ENCODE peak calls at places on chromosomes 1 and 21, in six cellular contexts. H is HFFc6; J is cardiac fibroblast; S is transverse colon; O is CD4-positive, alpha-beta T cell; A is A549. P is an unnamed sample.

GRCh38 chr1:9715536-9716226 is 64.2 kb downstream of the PIK3CD start:
- DNase-seq in S (no peak), J (no peak), A (no peak), O (peak; percentile 55), H (no peak), P (no peak)

GRCh38 chr1:23123528-23123927 is 45.1 kb downstream of the LUZP1 start:
- DNase-seq in A (no peak), S (no peak), O (no peak), J (no peak), H (no peak), P (no peak)

GRCh38 chr1:72178266-72178665 is 104.1 kb downstream of the NEGR1 start:
- DNase-seq in A (no peak), H (peak; percentile 68), O (no peak), J (no peak), S (no peak), P (no peak)

GRCh38 chr21:38831526-38832467 is 26.1 kb downstream of the ETS2 start:
- DNase-seq in A (peak; percentile 76), O (no peak), H (peak; percentile 82), J (peak; percentile 99), S (peak; percentile 78), P (no peak)

GRCh38 chr21:23247334-23247733 is 2249.1 kb downstream of the NCAM2 start:
- DNase-seq in O (no peak), H (no peak), J (peak; percentile 25), S (no peak), A (no peak), P (no peak)

GRCh38 chr1:90591970-90592356 is 125.1 kb downstream of the BARHL2 start:
- DNase-seq in A (no peak), S (no peak), J (no peak), O (no peak), H (no peak), P (no peak)

GRCh38 chr1:241317676-241318075 is 39.3 kb downstream of the RGS7 start:
- DNase-seq in S (no peak), J (no peak), A (no peak), H (no peak), O (no peak), P (no peak)

GRCh38 chr1:58769809-58770345 is 14.0 kb downstream of the JUN start:
- DNase-seq in O (no peak), A (no peak), H (no peak), S (no peak), J (no peak), P (no peak)

GRCh38 chr1:40837601-40838000 is 24.6 kb downstream of the CITED4 start:
- DNase-seq in S (no peak), J (no peak), H (no peak), O (no peak), A (no peak), P (no peak)

GRCh38 chr1:86913399-86913895 is 479 bp downstream of the SELENOF start:
- DNase-seq in J (peak; percentile 52), A (peak; percentile 2), S (peak; percentile 31), O (peak; percentile 7), H (peak; percentile 25), P (no peak)

GRCh38 chr1:223813645-223814044 is 32.1 kb downstream of the TP53BP2 start:
- DNase-seq in H (no peak), A (no peak), J (no peak), S (no peak), O (no peak), P (no peak)

GRCh38 chr1:227766015-227766634 is 30.9 kb downstream of the SNAP47 start:
- DNase-seq in A (no peak), J (no peak), S (peak; percentile 68), O (peak; percentile 55), H (peak; percentile 31), P (no peak)

GRCh38 chr1:18631496-18632217 is 1.0 kb downstream of the PAX7 start:
- DNase-seq in J (no peak), S (no peak), O (no peak), H (no peak), A (no peak), P (no peak)

GRCh38 chr21:45460611-45461368 is 55.8 kb downstream of the COL18A1 start:
- DNase-seq in O (no peak), S (no peak), A (peak; percentile 41), J (peak; percentile 92), H (peak; percentile 90), P (no peak)

GRCh38 chr1:172658871-172659453 is at the start of gene FASLG:
- DNase-seq in A (no peak), H (no peak), J (no peak), S (no peak), O (no peak), P (no peak)

GRCh38 chr1:214498030-214498429 is 53.4 kb downstream of the PTPN14 start:
- DNase-seq in S (no peak), J (no peak), H (no peak), O (no peak), A (no peak), P (no peak)

GRCh38 chr1:151992345-151993083 is 1.1 kb downstream of the S100A10 start:
- DNase-seq in A (peak; percentile 98), S (peak; percentile 89), J (peak; percentile 91), O (no peak), H (peak; percentile 94), P (no peak)

GRCh38 chr1:3547055-3548005 is 64.0 kb downstream of the MEGF6 start:
- DNase-seq in J (no peak), O (no peak), H (no peak), S (no peak), A (no peak), P (no peak)

GRCh38 chr1:154557939-154558609 is 388 bp downstream of the UBE2Q1 start:
- DNase-seq in A (no peak), H (no peak), S (peak; percentile 55), J (peak; percentile 29), O (peak; percentile 9), P (peak; percentile 53)

GRCh38 chr1:110234691-110235090 is 24.6 kb downstream of the KCNC4 start:
- DNase-seq in S (no peak), J (no peak), H (peak; percentile 33), A (no peak), O (no peak), P (no peak)

GRCh38 chr1:180927841-180928240 is 15.1 kb downstream of the KIAA1614 start:
- DNase-seq in A (no peak), S (no peak), J (peak; percentile 5), O (no peak), H (no peak), P (no peak)

GRCh38 chr1:187894349-187894748 is 1065.6 kb downstream of the PLA2G4A start:
- DNase-seq in O (no peak), S (no peak), A (no peak), H (no peak), J (no peak), P (no peak)

GRCh38 chr1:187893471-187893870 is 1064.7 kb downstream of the PLA2G4A start:
- DNase-seq in H (no peak), A (no peak), O (no peak), J (no peak), S (no peak), P (no peak)

GRCh38 chr1:187891993-187892392 is 1063.2 kb downstream of the PLA2G4A start:
- DNase-seq in O (no peak), S (no peak), J (no peak), H (no peak), A (no peak), P (no peak)

DNA sequence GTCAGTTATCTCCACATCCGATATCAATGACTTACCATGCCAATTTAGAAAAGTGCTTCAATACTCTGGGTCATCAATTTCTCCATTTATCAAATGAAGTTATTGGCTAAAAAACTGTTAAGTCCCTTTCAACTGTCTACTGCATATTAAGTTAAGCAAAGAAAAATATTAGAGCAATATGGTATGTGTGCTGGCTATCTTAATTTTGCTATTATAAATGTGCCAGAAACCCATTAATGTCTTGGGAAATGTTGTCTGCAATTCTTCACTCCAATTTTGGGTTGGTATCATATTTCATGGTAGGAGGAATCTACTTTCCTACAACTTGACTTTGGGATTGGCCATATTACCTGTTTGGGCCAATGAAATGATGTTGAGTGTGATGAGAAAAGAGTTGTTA is 1063.9 kb downstream of the PLA2G4A start:
- DNase-seq in J (no peak), H (no peak), S (no peak), O (no peak), A (no peak), P (no peak)
- TF ChIP-seq CTCF in J (no peak), H (no peak), S (no peak), O (no peak), A (no peak), P (no peak)

DNA sequence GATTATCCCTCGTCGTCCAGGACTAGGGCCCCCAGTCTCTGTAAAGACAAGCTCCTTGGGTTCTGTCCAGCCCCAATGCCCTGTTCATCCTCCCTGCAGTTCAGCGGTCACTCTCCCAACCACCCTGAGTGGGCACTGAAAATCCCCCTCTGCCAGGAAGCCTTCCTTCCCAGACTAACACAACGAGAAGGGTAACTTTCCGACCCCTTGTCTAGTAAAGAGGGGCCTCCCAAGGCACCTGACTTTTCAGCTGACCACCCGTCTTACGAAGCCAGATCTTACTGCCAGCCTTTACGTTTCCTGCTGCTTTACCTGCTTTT is 13.4 kb downstream of the TMEM9 start:
- DNase-seq in A (no peak), J (no peak), S (no peak), O (no peak), H (no peak), P (no peak)
- TF ChIP-seq CTCF in A (no peak), J (no peak), S (no peak), O (no peak), H (no peak), P (no peak)

GRCh38 chr1:245802941-245803665 is 648.3 kb downstream of the KIF26B start:
- DNase-seq in H (no peak), J (no peak), O (no peak), S (no peak), A (no peak), P (no peak)
- TF ChIP-seq CTCF in H (no peak), J (no peak), O (no peak), S (no peak), A (no peak), P (no peak)

GRCh38 chr1:233224291-233224690 is 71.2 kb downstream of the PCNX2 start:
- DNase-seq in H (no peak), A (no peak), J (no peak), S (no peak), O (no peak), P (no peak)
- TF ChIP-seq CTCF in H (no peak), A (no peak), J (no peak), S (no peak), O (no peak), P (no peak)

GRCh38 chr1:233732206-233732605 is 118.3 kb downstream of the KCNK1 start:
- DNase-seq in A (no peak), H (no peak), J (no peak), S (no peak), O (no peak), P (no peak)

GRCh38 chr1:233735331-233735730 is 121.4 kb downstream of the KCNK1 start:
- DNase-seq in S (no peak), H (no peak), J (no peak), O (no peak), A (no peak), P (no peak)

GRCh38 chr1:233734456-233734855 is 120.5 kb downstream of the KCNK1 start:
- DNase-seq in S (no peak), A (no peak), O (no peak), J (no peak), H (no peak), P (no peak)

GRCh38 chr1:233730380-233730779 is 116.5 kb downstream of the KCNK1 start:
- DNase-seq in A (no peak), J (no peak), H (no peak), S (no peak), O (no peak), P (no peak)

GRCh38 chr1:233730809-233731208 is 116.9 kb downstream of the KCNK1 start:
- DNase-seq in J (no peak), S (no peak), H (no peak), O (no peak), A (no peak), P (no peak)
- TF ChIP-seq CTCF in J (no peak), S (no peak), H (no peak), O (no peak), A (no peak), P (no peak)

GRCh38 chr1:150363426-150364230 is at the start of gene RPRD2:
- DNase-seq in H (peak; percentile 99), J (peak; percentile 100), A (peak; percentile 100), S (peak; percentile 99), O (peak; percentile 95), P (peak; percentile 90)
- TF ChIP-seq CTCF in H (no peak), J (no peak), A (no peak), S (no peak), O (no peak), P (no peak)